ENCODE peak calls at places on chromosome 15, in five cellular contexts. F is A549, Z is adrenal gland, K is esophagus squamous epithelium, Q is HCT116. A is an unnamed sample.

GRCh38 chr15:36661042-36661441 is 81.6 kb downstream of the CDIN1 start:
- DNase-seq in K (no peak), F (no peak), Z (no peak), Q (no peak), A (no peak)

GRCh38 chr15:81095690-81096365 is 38.2 kb upstream of the CFAP161 start:
- DNase-seq in Q (no peak), Z (no peak), K (no peak), F (no peak), A (no peak)

GRCh38 chr15:81939604-81940440 is 106.0 kb downstream of the MEX3B start:
- DNase-seq in Q (peak), F (peak), Z (no peak), K (no peak), A (no peak)

GRCh38 chr15:63476229-63476632 is 28.2 kb upstream of the USP3 start:
- DNase-seq in F (peak), Z (peak), K (no peak), Q (peak), A (no peak)

GRCh38 chr15:42804739-42805138 is 67.8 kb upstream of the CDAN1 start:
- DNase-seq in Z (no peak), K (no peak), Q (no peak), F (no peak), A (no peak)

GRCh38 chr15:34818531-34818930 is 23.2 kb upstream of the ACTC1 start:
- DNase-seq in Z (no peak), Q (no peak), K (no peak), F (no peak), A (no peak)

GRCh38 chr15:41286665-41287333 is 45.6 kb downstream of the OIP5 start:
- DNase-seq in F (no peak), K (no peak), Z (peak), Q (no peak), A (no peak)

GRCh38 chr15:39623550-39623931 is 42.7 kb downstream of the THBS1 start:
- DNase-seq in K (no peak), Q (no peak), F (no peak), Z (no peak), A (no peak)

GRCh38 chr15:69531302-69532027 is 78.8 kb downstream of the RPLP1 start:
- DNase-seq in Q (no peak), K (no peak), F (no peak), Z (no peak), A (no peak)

GRCh38 chr15:70585707-70586034 is 177.7 kb downstream of the UACA start:
- DNase-seq in K (no peak), Z (no peak), F (no peak), Q (no peak), A (no peak)

GRCh38 chr15:70415330-70415884 is 317.7 kb upstream of the TLE3 start:
- DNase-seq in F (no peak), Z (no peak), K (no peak), Q (no peak), A (no peak)

GRCh38 chr15:41650806-41651205 is 9.4 kb upstream of the MGA start:
- DNase-seq in Z (no peak), F (no peak), Q (no peak), K (no peak), A (no peak)

GRCh38 chr15:53196235-53196634 is 406.1 kb upstream of the ONECUT1 start:
- DNase-seq in F (no peak), K (no peak), Z (no peak), Q (no peak), A (no peak)

GRCh38 chr15:62254137-62254934 is 89.3 kb upstream of the C2CD4B start:
- DNase-seq in F (peak), Q (peak), K (no peak), Z (peak), A (peak)

GRCh38 chr15:59138243-59138642 is 33.3 kb downstream of the CCNB2 start:
- DNase-seq in F (peak), K (no peak), Q (peak), Z (peak), A (peak)
- TF ChIP-seq CTCF in F (peak), K (peak), Q (peak), Z (peak), A (peak)

GRCh38 chr15:92907229-92907628 is 7.1 kb downstream of the CHD2 start:
- DNase-seq in Z (no peak), K (no peak), F (peak), Q (no peak), A (no peak)

GRCh38 chr15:92908369-92909057 is 8.4 kb downstream of the CHD2 start:
- DNase-seq in F (no peak), K (no peak), Z (no peak), Q (no peak), A (no peak)

GRCh38 chr15:92906563-92907081 is 6.5 kb downstream of the CHD2 start:
- DNase-seq in F (peak), K (no peak), Q (peak), Z (no peak), A (no peak)

GRCh38 chr15:92909131-92909781 is 9.1 kb downstream of the CHD2 start:
- DNase-seq in Z (no peak), Q (no peak), F (no peak), K (no peak), A (no peak)

GRCh38 chr15:92907880-92908279 is 7.8 kb downstream of the CHD2 start:
- DNase-seq in K (no peak), Q (no peak), F (peak), Z (peak), A (no peak)
- TF ChIP-seq POLR2A in K (no peak), Q (no peak), F (no peak), Z (no peak), A (no peak)

GRCh38 chr15:50886139-50886467 is 22.4 kb upstream of the AP4E1 start:
- DNase-seq in F (no peak), Q (no peak), Z (no peak), K (no peak), A (no peak)
- TF ChIP-seq CTCF in F (peak), Q (no peak), Z (no peak), K (no peak), A (no peak)

GRCh38 chr15:90184119-90184785 is 16.9 kb upstream of the SEMA4B start:
- DNase-seq in Q (peak), F (peak), K (peak), Z (peak), A (peak)
- TF ChIP-seq POLR2A in Q (no peak), F (peak), K (no peak), Z (peak), A (peak)

GRCh38 chr15:55290361-55291057 is 896 bp upstream of the RAB27A start:
- DNase-seq in K (peak), F (peak), Q (peak), Z (peak), A (peak)
- TF ChIP-seq CTCF in K (peak), F (peak), Q (peak), Z (peak), A (peak)

GRCh38 chr15:86876387-86876786 is 796.7 kb downstream of the AGBL1 start:
- DNase-seq in K (no peak), Q (no peak), F (no peak), Z (no peak), A (no peak)

GRCh38 chr15:86877171-86877631 is 797.5 kb downstream of the AGBL1 start:
- DNase-seq in F (peak), Q (no peak), Z (no peak), K (no peak), A (no peak)

GRCh38 chr15:86879250-86880229 is 799.9 kb downstream of the AGBL1 start:
- DNase-seq in Z (no peak), K (no peak), F (no peak), Q (no peak), A (no peak)
- TF ChIP-seq POLR2A in Z (no peak), K (no peak), F (no peak), Q (no peak), A (no peak)

DNA sequence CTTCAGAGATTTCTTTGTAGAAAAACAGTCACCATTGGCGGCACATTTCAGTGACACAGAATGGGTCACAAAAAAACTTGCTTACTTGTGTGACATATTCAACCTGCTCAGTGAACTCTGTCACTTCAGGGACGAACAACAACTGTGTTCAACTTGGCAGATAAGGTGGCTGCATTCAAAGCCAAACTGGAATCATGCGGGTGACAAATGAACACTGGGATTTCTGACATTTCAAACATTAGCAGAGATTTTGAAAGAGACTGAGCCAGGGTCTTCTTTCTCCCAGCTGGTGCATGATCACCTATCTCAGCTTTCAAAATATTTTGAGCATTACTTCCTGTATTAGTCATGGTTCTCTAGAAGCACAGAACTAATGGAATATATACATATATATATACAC is 1.9 kb upstream of the EID1 start:
- DNase-seq in F (no peak), Z (no peak), Q (no peak), K (no peak), A (no peak)
- TF ChIP-seq CTCF in F (no peak), Z (no peak), Q (no peak), K (no peak), A (no peak)

A was measured in body of pancreas.